ENCODE peak calls at places on chromosomes 6 and 20, in five cellular contexts. H, G, K, Z and E are unnamed samples.

GRCh38 chr6:13261464-13261994 is 66.8 kb downstream of the TBC1D7 start:
- DNase-seq in H (no peak), G (no peak), K (no peak), Z (no peak), E (peak; percentile 77)

GRCh38 chr6:137873273-137873762 is 6.3 kb downstream of the TNFAIP3 start:
- DNase-seq in H (no peak), G (peak; percentile 48), K (no peak), Z (no peak), E (no peak)

GRCh38 chr20:16004108-16004854 is 569.0 kb downstream of the KIF16B start:
- DNase-seq in H (no peak), G (no peak), K (peak; percentile 61), Z (peak; percentile 37), E (no peak)

GRCh38 chr6:17812311-17812710 is 105.6 kb upstream of the NUP153 start:
- DNase-seq in H (no peak), G (no peak), K (no peak), Z (no peak), E (no peak)

GRCh38 chr6:34201455-34202098 is 35.1 kb upstream of the HMGA1 start:
- DNase-seq in H (no peak), G (peak; percentile 18), K (no peak), Z (no peak), E (no peak)

GRCh38 chr6:130896249-130896648 is 69.0 kb downstream of the SMLR1 start:
- DNase-seq in H (no peak), G (no peak), K (no peak), Z (no peak), E (no peak)

GRCh38 chr6:147204843-147205311 is 660 bp downstream of the STXBP5 start:
- DNase-seq in H (no peak), G (peak; percentile 50), K (no peak), Z (no peak), E (no peak)

GRCh38 chr6:153130515-153131036 is 506 bp downstream of the RGS17 start:
- DNase-seq in H (no peak), G (no peak), K (peak; percentile 75), Z (no peak), E (no peak)

GRCh38 chr6:149026530-149026942 is 279.7 kb downstream of the UST start:
- DNase-seq in H (peak; percentile 70), G (peak; percentile 82), K (peak; percentile 76), Z (peak; percentile 80), E (no peak)

GRCh38 chr20:48070961-48071645 is 285.8 kb upstream of the SULF2 start:
- DNase-seq in H (no peak), G (no peak), K (no peak), Z (no peak), E (no peak)

GRCh38 chr6:72675396-72675795 is 53.5 kb downstream of the KCNQ5 start:
- DNase-seq in H (no peak), G (no peak), K (no peak), Z (no peak), E (no peak)

GRCh38 chr6:37308084-37308817 is 45.5 kb upstream of the RNF8 start:
- DNase-seq in H (no peak), G (peak; percentile 58), K (no peak), Z (no peak), E (no peak)

GRCh38 chr6:33297406-33297955 is 1.3 kb downstream of the RGL2 start:
- DNase-seq in H (no peak), G (peak; percentile 72), K (peak; percentile 92), Z (peak; percentile 78), E (no peak)

GRCh38 chr6:90413867-90414266 is 117.2 kb upstream of the BACH2 start:
- DNase-seq in H (no peak), G (no peak), K (peak; percentile 86), Z (peak; percentile 84), E (no peak)

GRCh38 chr6:684831-685636 is 7.9 kb downstream of the EXOC2 start:
- DNase-seq in H (no peak), G (no peak), K (no peak), Z (no peak), E (peak; percentile 66)

GRCh38 chr20:38127011-38127621 is 38.0 kb downstream of the TGM2 start:
- DNase-seq in H (peak; percentile 26), G (peak; percentile 77), K (peak; percentile 27), Z (no peak), E (no peak)

GRCh38 chr6:63999613-64000012 is 364.0 kb downstream of the PHF3 start:
- DNase-seq in H (no peak), G (no peak), K (no peak), Z (no peak), E (no peak)

GRCh38 chr6:33456156-33456555 is 1.8 kb downstream of the ZBTB9 start:
- DNase-seq in H (no peak), G (no peak), K (no peak), Z (no peak), E (no peak)

GRCh38 chr20:53829086-53829703 is 235.6 kb upstream of the ZNF217 start:
- DNase-seq in H (peak; percentile 78), G (peak; percentile 99), K (no peak), Z (no peak), E (no peak)

GRCh38 chr20:2283706-2284423 is 11.9 kb upstream of the TGM3 start:
- DNase-seq in H (no peak), G (peak; percentile 68), K (peak; percentile 72), Z (no peak), E (no peak)

GRCh38 chr6:4369616-4370015 is 234.2 kb upstream of the ECI2 start:
- DNase-seq in H (no peak), G (peak; percentile 71), K (peak; percentile 16), Z (no peak), E (no peak)

GRCh38 chr20:50792708-50793574 is 1.9 kb upstream of the BCAS4 start:
- DNase-seq in H (no peak), G (no peak), K (no peak), Z (no peak), E (no peak)

GRCh38 chr20:19723834-19724430 is 34.1 kb upstream of the RIN2 start:
- DNase-seq in H (no peak), G (no peak), K (no peak), Z (no peak), E (no peak)

GRCh38 chr6:28053584-28053983 is 26.8 kb upstream of the ZNF165 start:
- DNase-seq in H (no peak), G (no peak), K (no peak), Z (no peak), E (no peak)

GRCh38 chr20:17666491-17666890 is 15.6 kb downstream of the RRBP1 start:
- DNase-seq in H (no peak), G (no peak), K (no peak), Z (no peak), E (no peak)

GRCh38 chr20:14521436-14521835 is 184.0 kb upstream of the FLRT3 start:
- DNase-seq in H (no peak), G (peak; percentile 41), K (no peak), Z (no peak), E (no peak)

GRCh38 chr20:44796758-44797457 is 13.4 kb downstream of the RIMS4 start:
- DNase-seq in H (no peak), G (no peak), K (no peak), Z (no peak), E (no peak)

GRCh38 chr6:1244941-1245340 is 67.0 kb upstream of the FOXQ1 start:
- DNase-seq in H (no peak), G (no peak), K (peak; percentile 35), Z (no peak), E (no peak)

GRCh38 chr6:4316867-4317400 is 181.6 kb upstream of the ECI2 start:
- DNase-seq in H (no peak), G (peak; percentile 83), K (no peak), Z (no peak), E (no peak)

GRCh38 chr6:48206091-48206490 is 95.1 kb upstream of the PTCHD4 start:
- DNase-seq in H (no peak), G (no peak), K (no peak), Z (no peak), E (no peak)

GRCh38 chr6:168773788-168774187 is 332.8 kb downstream of the SMOC2 start:
- DNase-seq in H (no peak), G (no peak), K (no peak), Z (no peak), E (no peak)
- H3K9me3 ChIP-seq in H (no peaks in the 10 kb centered on the region), G (no peaks in the 10 kb centered on the region), K (peaks cover 21% of the 10 kb centered on the region), Z (peaks cover 8% of the 10 kb centered on the region), E (no peaks in the 10 kb centered on the region)

GRCh38 chr6:88562737-88563625 is 396.8 kb upstream of the CNR1 start:
- DNase-seq in H (no peak), G (no peak), K (no peak), Z (no peak), E (no peak)
- H3K9ac ChIP-seq in H (no peak overlapping the region), G (no peak overlapping the region), K (no peak overlapping the region), Z (no peak overlapping the region), E (no peak overlapping the region)

GRCh38 chr6:168376120-168376519 is 56.5 kb upstream of the DACT2 start:
- DNase-seq in H (no peak), G (no peak), K (no peak), Z (no peak), E (no peak)
- H3K9me3 ChIP-seq in H (no peaks in the 10 kb centered on the region), G (no peaks in the 10 kb centered on the region), K (peaks cover 28% of the 10 kb centered on the region), Z (no peaks in the 10 kb centered on the region), E (no peaks in the 10 kb centered on the region)

DNA sequence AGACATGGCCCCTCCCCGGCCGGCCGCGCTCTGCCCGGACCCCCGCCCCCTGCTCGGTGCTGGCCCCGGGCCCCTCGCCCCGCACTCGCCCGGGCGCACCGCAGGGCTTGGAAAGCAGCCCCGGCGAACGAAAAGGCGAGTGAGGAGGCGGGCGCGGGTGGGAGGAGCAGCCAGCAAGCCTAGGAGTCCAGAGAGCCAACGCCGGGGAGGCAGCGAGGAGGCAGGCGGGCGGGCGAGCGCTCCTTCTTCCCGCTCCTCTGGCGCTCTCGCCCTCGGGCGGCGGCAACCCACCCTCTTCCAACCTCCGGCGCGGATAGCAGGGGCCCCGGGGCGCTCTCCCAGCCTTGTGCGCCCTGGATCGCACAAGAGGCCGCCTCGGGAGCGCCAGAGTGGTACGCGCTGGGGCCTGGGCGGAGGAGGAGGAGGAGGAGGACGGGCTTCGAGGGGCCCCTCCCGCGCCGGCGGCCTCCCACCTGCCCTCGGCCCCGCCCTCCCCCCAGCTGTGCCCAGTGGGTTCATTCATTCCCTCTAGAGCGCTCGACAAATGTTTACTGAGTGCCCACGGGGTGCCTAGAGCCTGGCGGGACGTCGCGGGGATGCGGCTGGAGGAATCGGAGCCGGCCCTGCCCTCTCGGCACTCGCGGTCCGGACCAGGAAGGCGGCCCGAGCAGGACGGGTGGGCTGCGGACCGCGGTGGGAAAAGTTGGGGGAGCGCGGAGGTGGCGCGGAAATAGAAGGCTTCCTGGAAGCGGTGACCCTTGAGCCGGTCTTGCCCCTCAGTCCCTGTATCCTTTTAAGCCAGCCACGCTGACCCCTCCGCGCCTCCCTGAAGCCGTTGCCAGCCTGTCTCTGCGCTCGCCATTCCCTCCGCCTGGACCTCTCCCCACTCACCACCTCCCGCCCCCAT is at the start of gene BMP7:
- DNase-seq in H (no peak), G (no peak), K (peak; percentile 90), Z (peak; percentile 80), E (no peak)
- H3K9ac ChIP-seq in H (peak within 1 kb of the TSS; percentile 46), G (no peak within 1 kb of the TSS), K (peak within 1 kb of the TSS; percentile 55), Z (no peak within 1 kb of the TSS), E (no peak within 1 kb of the TSS)

GRCh38 chr20:39873286-39873685 is 815.8 kb downstream of the MAFB start:
- DNase-seq in H (no peak), G (no peak), K (no peak), Z (no peak), E (no peak)
- H3K9me3 ChIP-seq in H (peaks cover 5% of the 10 kb centered on the region), G (peaks cover under 1% of the 10 kb centered on the region), K (no peaks in the 10 kb centered on the region), Z (no peaks in the 10 kb centered on the region), E (no peaks in the 10 kb centered on the region)